ENCODE peak calls at places on chromosome 18, in five cellular contexts. C is stimulated activated CD4-positive, alpha-beta T cell treated with anti-CD3 and anti-CD28 coated beads, Interleukin-12 subunit alpha, Interleukin-12 subunit beta, amount 100 ng/mL, for 24 hours; K is NCI-H1930; J is body of pancreas; Z is aorta. X is an unnamed sample.

GRCh38 chr18:24055878-24056277 is 41.3 kb downstream of the TTC39C start:
- DNase-seq in J (peak; percentile 7), Z (no peak), K (peak; percentile 24), C (no peak), X (no peak)

GRCh38 chr18:10343778-10344177 is 110.7 kb upstream of the APCDD1 start:
- DNase-seq in Z (no peak), K (no peak), C (no peak), J (no peak), X (no peak)

GRCh38 chr18:24506175-24506574 is 45.7 kb downstream of the HRH4 start:
- DNase-seq in K (no peak), J (no peak), C (no peak), Z (no peak), X (no peak)

GRCh38 chr18:59096098-59096779 is 43.4 kb upstream of the SEC11C start:
- DNase-seq in K (peak; percentile 88), J (peak; percentile 39), Z (no peak), C (no peak), X (no peak)

GRCh38 chr18:61591200-61591719 is 258.0 kb downstream of the CDH20 start:
- DNase-seq in K (no peak), J (no peak), Z (no peak), C (no peak), X (no peak)

GRCh38 chr18:54794819-54795218 is 33.5 kb upstream of the RAB27B start:
- DNase-seq in C (no peak), Z (no peak), J (no peak), K (no peak), X (no peak)

GRCh38 chr18:23227729-23228075 is 92.4 kb downstream of the CABLES1 start:
- DNase-seq in C (no peak), J (no peak), Z (no peak), K (no peak), X (no peak)

GRCh38 chr18:49668583-49669290 is 106.9 kb downstream of the LIPG start:
- DNase-seq in J (peak; percentile 44), Z (no peak), K (no peak), C (no peak), X (no peak)

GRCh38 chr18:13387856-13388548 is 169.4 kb downstream of the LDLRAD4 start:
- DNase-seq in Z (no peak), K (no peak), C (no peak), J (no peak), X (no peak)

GRCh38 chr18:25459814-25460213 is 107.8 kb upstream of the ZNF521 start:
- DNase-seq in C (no peak), K (no peak), Z (no peak), J (no peak), X (no peak)

GRCh38 chr18:10299686-10300085 is 154.7 kb upstream of the APCDD1 start:
- DNase-seq in C (no peak), K (no peak), Z (no peak), J (no peak), X (no peak)

GRCh38 chr18:55413474-55413873 is 174.5 kb downstream of the TCF4 start:
- DNase-seq in Z (no peak), C (no peak), J (no peak), K (no peak), X (no peak)

GRCh38 chr18:48732767-48733424 is 194.1 kb downstream of the CTIF start:
- DNase-seq in Z (peak; percentile 35), C (no peak), K (no peak), J (no peak), X (no peak)

GRCh38 chr18:39843546-39843945 is 2111.5 kb upstream of the PIK3C3 start:
- DNase-seq in J (no peak), K (no peak), Z (no peak), C (no peak), X (no peak)